ENCODE peak calls at places on chromosomes 1 and 21, in four cellular contexts. One of them, this sample, is unnamed.

GRCh38 chr1:91900538-91900937 is 14.6 kb upstream of the TGFBR3 start:
- DNase-seq in stimulated activated CD8-positive, alpha-beta memory T cell treated with anti-CD3 and anti-CD28 coated beads, Interleukin-12 subunit alpha, Interleukin-12 subunit beta, amount 100 ng/mL, for 1 hour: no peak
- DNase-seq in HT1080: peak
- DNase-seq in amniotic stem cell: no peak
- DNase-seq in this sample: peak

GRCh38 chr1:58597991-58598390 is 20.9 kb upstream of the TACSTD2 start:
- DNase-seq in stimulated activated CD8-positive, alpha-beta memory T cell treated with anti-CD3 and anti-CD28 coated beads, Interleukin-12 subunit alpha, Interleukin-12 subunit beta, amount 100 ng/mL, for 1 hour: no peak
- DNase-seq in HT1080: no peak
- DNase-seq in amniotic stem cell: no peak
- DNase-seq in this sample: no peak

GRCh38 chr1:64887689-64888217 is 78.6 kb downstream of the JAK1 start:
- DNase-seq in stimulated activated CD8-positive, alpha-beta memory T cell treated with anti-CD3 and anti-CD28 coated beads, Interleukin-12 subunit alpha, Interleukin-12 subunit beta, amount 100 ng/mL, for 1 hour: no peak
- DNase-seq in HT1080: no peak
- DNase-seq in amniotic stem cell: no peak
- DNase-seq in this sample: no peak

GRCh38 chr1:110675060-110675791 is 486 bp upstream of the KCNA3 start:
- DNase-seq in stimulated activated CD8-positive, alpha-beta memory T cell treated with anti-CD3 and anti-CD28 coated beads, Interleukin-12 subunit alpha, Interleukin-12 subunit beta, amount 100 ng/mL, for 1 hour: no peak
- DNase-seq in HT1080: no peak
- DNase-seq in amniotic stem cell: no peak
- DNase-seq in this sample: no peak

GRCh38 chr21:31220567-31220966 is 123.5 kb downstream of the TIAM1 start:
- DNase-seq in stimulated activated CD8-positive, alpha-beta memory T cell treated with anti-CD3 and anti-CD28 coated beads, Interleukin-12 subunit alpha, Interleukin-12 subunit beta, amount 100 ng/mL, for 1 hour: no peak
- DNase-seq in HT1080: peak
- DNase-seq in amniotic stem cell: no peak
- DNase-seq in this sample: no peak

GRCh38 chr21:46128106-46128982 is 27.0 kb downstream of the FTCD start:
- DNase-seq in stimulated activated CD8-positive, alpha-beta memory T cell treated with anti-CD3 and anti-CD28 coated beads, Interleukin-12 subunit alpha, Interleukin-12 subunit beta, amount 100 ng/mL, for 1 hour: no peak
- DNase-seq in HT1080: no peak
- DNase-seq in amniotic stem cell: no peak
- DNase-seq in this sample: peak

GRCh38 chr1:156848461-156849150 is 10.3 kb downstream of the INSRR start:
- DNase-seq in stimulated activated CD8-positive, alpha-beta memory T cell treated with anti-CD3 and anti-CD28 coated beads, Interleukin-12 subunit alpha, Interleukin-12 subunit beta, amount 100 ng/mL, for 1 hour: peak
- DNase-seq in HT1080: no peak
- DNase-seq in amniotic stem cell: no peak
- DNase-seq in this sample: no peak

GRCh38 chr1:156591432-156592157 is at the start of gene NAXE:
- DNase-seq in stimulated activated CD8-positive, alpha-beta memory T cell treated with anti-CD3 and anti-CD28 coated beads, Interleukin-12 subunit alpha, Interleukin-12 subunit beta, amount 100 ng/mL, for 1 hour: peak
- DNase-seq in HT1080: peak
- DNase-seq in amniotic stem cell: peak
- DNase-seq in this sample: no peak

GRCh38 chr1:152442765-152443164 is 28.7 kb upstream of the CRNN start:
- DNase-seq in stimulated activated CD8-positive, alpha-beta memory T cell treated with anti-CD3 and anti-CD28 coated beads, Interleukin-12 subunit alpha, Interleukin-12 subunit beta, amount 100 ng/mL, for 1 hour: no peak
- DNase-seq in HT1080: peak
- DNase-seq in amniotic stem cell: no peak
- DNase-seq in this sample: no peak

GRCh38 chr1:234731371-234732085 is 121.5 kb upstream of the IRF2BP2 start:
- DNase-seq in stimulated activated CD8-positive, alpha-beta memory T cell treated with anti-CD3 and anti-CD28 coated beads, Interleukin-12 subunit alpha, Interleukin-12 subunit beta, amount 100 ng/mL, for 1 hour: no peak
- DNase-seq in HT1080: peak
- DNase-seq in amniotic stem cell: peak
- DNase-seq in this sample: peak

GRCh38 chr1:15902882-15903281 is 55.4 kb downstream of the SPEN start:
- DNase-seq in stimulated activated CD8-positive, alpha-beta memory T cell treated with anti-CD3 and anti-CD28 coated beads, Interleukin-12 subunit alpha, Interleukin-12 subunit beta, amount 100 ng/mL, for 1 hour: no peak
- DNase-seq in HT1080: peak
- DNase-seq in amniotic stem cell: peak
- DNase-seq in this sample: peak

GRCh38 chr1:192053661-192054060 is 104.6 kb upstream of the RGS18 start:
- DNase-seq in stimulated activated CD8-positive, alpha-beta memory T cell treated with anti-CD3 and anti-CD28 coated beads, Interleukin-12 subunit alpha, Interleukin-12 subunit beta, amount 100 ng/mL, for 1 hour: no peak
- DNase-seq in HT1080: no peak
- DNase-seq in amniotic stem cell: no peak
- DNase-seq in this sample: no peak

GRCh38 chr1:66831529-66832239 is 30.6 kb upstream of the INSL5 start:
- DNase-seq in stimulated activated CD8-positive, alpha-beta memory T cell treated with anti-CD3 and anti-CD28 coated beads, Interleukin-12 subunit alpha, Interleukin-12 subunit beta, amount 100 ng/mL, for 1 hour: no peak
- DNase-seq in HT1080: no peak
- DNase-seq in amniotic stem cell: no peak
- DNase-seq in this sample: no peak